ENCODE peak calls at places on chromosomes 7 and 10, in five cellular contexts. One of them, this sample, is unnamed.

GRCh38 chr7:41821521-41822213 is 118.8 kb upstream of the INHBA start:
- DNase-seq in PC-3: no peak
- DNase-seq in fibroblast of the aortic adventitia: no peak
- DNase-seq in DMS53: no peak
- DNase-seq in AML-193: no peak
- DNase-seq in this sample: no peak

GRCh38 chr7:30778246-30779025 is 7.2 kb downstream of the MINDY4 start:
- DNase-seq in PC-3: no peak
- DNase-seq in fibroblast of the aortic adventitia: peak
- DNase-seq in DMS53: no peak
- DNase-seq in AML-193: no peak
- DNase-seq in this sample: no peak

GRCh38 chr7:49324707-49325106 is 400.4 kb downstream of the CDC14C start:
- DNase-seq in PC-3: peak
- DNase-seq in fibroblast of the aortic adventitia: peak
- DNase-seq in DMS53: peak
- DNase-seq in AML-193: no peak
- DNase-seq in this sample: peak

GRCh38 chr7:3260425-3260762 is 40.7 kb upstream of the SDK1 start:
- DNase-seq in PC-3: no peak
- DNase-seq in fibroblast of the aortic adventitia: peak
- DNase-seq in DMS53: peak
- DNase-seq in AML-193: no peak
- DNase-seq in this sample: peak

GRCh38 chr7:132221356-132221755 is 354.9 kb downstream of the PLXNA4 start:
- DNase-seq in PC-3: no peak
- DNase-seq in fibroblast of the aortic adventitia: no peak
- DNase-seq in DMS53: peak
- DNase-seq in AML-193: no peak
- DNase-seq in this sample: no peak

GRCh38 chr10:6230335-6230734 is 27.6 kb downstream of the PFKFB3 start:
- DNase-seq in PC-3: no peak
- DNase-seq in fibroblast of the aortic adventitia: no peak
- DNase-seq in DMS53: no peak
- DNase-seq in AML-193: no peak
- DNase-seq in this sample: no peak

GRCh38 chr7:113331155-113331898 is 213.0 kb upstream of the SMIM30 start:
- DNase-seq in PC-3: no peak
- DNase-seq in fibroblast of the aortic adventitia: no peak
- DNase-seq in DMS53: no peak
- DNase-seq in AML-193: no peak
- DNase-seq in this sample: no peak

GRCh38 chr7:120996333-120996982 is 7.9 kb downstream of the CPED1 start:
- DNase-seq in PC-3: peak
- DNase-seq in fibroblast of the aortic adventitia: peak
- DNase-seq in DMS53: peak
- DNase-seq in AML-193: peak
- DNase-seq in this sample: peak

GRCh38 chr10:60573342-60573741 is 183.7 kb upstream of the ANK3 start:
- DNase-seq in PC-3: no peak
- DNase-seq in fibroblast of the aortic adventitia: peak
- DNase-seq in DMS53: no peak
- DNase-seq in AML-193: no peak
- DNase-seq in this sample: no peak